ENCODE peak calls at places on chromosomes 11 and 22, in six cellular contexts. One of them, this sample, is unnamed.

GRCh38 chr11:61327669-61328071 is 5.2 kb downstream of the DDB1 start:
- DNase-seq in fibroblast of pulmonary artery: peak
- DNase-seq in pancreas: no peak
- DNase-seq in HFF-Myc: no peak
- DNase-seq in cardiac fibroblast: peak
- DNase-seq in tibial artery: no peak
- DNase-seq in this sample: no peak

GRCh38 chr11:2477936-2478335 is 33.1 kb downstream of the KCNQ1 start:
- DNase-seq in fibroblast of pulmonary artery: no peak
- DNase-seq in pancreas: no peak
- DNase-seq in HFF-Myc: no peak
- DNase-seq in cardiac fibroblast: no peak
- DNase-seq in tibial artery: no peak
- DNase-seq in this sample: no peak

GRCh38 chr11:123839131-123839530 is 33.0 kb upstream of the OR6M1 start:
- DNase-seq in fibroblast of pulmonary artery: no peak
- DNase-seq in pancreas: no peak
- DNase-seq in HFF-Myc: no peak
- DNase-seq in cardiac fibroblast: no peak
- DNase-seq in tibial artery: no peak
- DNase-seq in this sample: no peak

GRCh38 chr11:18853086-18853720 is 61.6 kb upstream of the PTPN5 start:
- DNase-seq in fibroblast of pulmonary artery: peak
- DNase-seq in pancreas: no peak
- DNase-seq in HFF-Myc: peak
- DNase-seq in cardiac fibroblast: peak
- DNase-seq in tibial artery: no peak
- DNase-seq in this sample: no peak

GRCh38 chr11:87878373-87878779 is 296.9 kb downstream of the RAB38 start:
- DNase-seq in fibroblast of pulmonary artery: peak
- DNase-seq in pancreas: no peak
- DNase-seq in HFF-Myc: peak
- DNase-seq in cardiac fibroblast: peak
- DNase-seq in tibial artery: no peak
- DNase-seq in this sample: peak

GRCh38 chr11:75066061-75066460 is 30.6 kb downstream of the OR2AT4 start:
- DNase-seq in fibroblast of pulmonary artery: no peak
- DNase-seq in pancreas: no peak
- DNase-seq in HFF-Myc: no peak
- DNase-seq in cardiac fibroblast: peak
- DNase-seq in tibial artery: no peak
- DNase-seq in this sample: no peak

GRCh38 chr11:69035959-69036340 is 12.8 kb upstream of the TPCN2 start:
- DNase-seq in fibroblast of pulmonary artery: no peak
- DNase-seq in pancreas: no peak
- DNase-seq in HFF-Myc: no peak
- DNase-seq in cardiac fibroblast: peak
- DNase-seq in tibial artery: peak
- DNase-seq in this sample: no peak

GRCh38 chr11:2657697-2658284 is 42.0 kb downstream of the KCNQ1OT1 start:
- DNase-seq in fibroblast of pulmonary artery: no peak
- DNase-seq in pancreas: no peak
- DNase-seq in HFF-Myc: no peak
- DNase-seq in cardiac fibroblast: no peak
- DNase-seq in tibial artery: no peak
- DNase-seq in this sample: no peak

GRCh38 chr11:41954034-41954433 is 494.6 kb upstream of the LRRC4C start:
- DNase-seq in fibroblast of pulmonary artery: peak
- DNase-seq in pancreas: no peak
- DNase-seq in HFF-Myc: no peak
- DNase-seq in cardiac fibroblast: peak
- DNase-seq in tibial artery: no peak
- DNase-seq in this sample: peak

GRCh38 chr11:65373839-65374580 is 8.4 kb downstream of the SLC25A45 start:
- DNase-seq in fibroblast of pulmonary artery: no peak
- DNase-seq in pancreas: no peak
- DNase-seq in HFF-Myc: no peak
- DNase-seq in cardiac fibroblast: no peak
- DNase-seq in tibial artery: no peak
- DNase-seq in this sample: no peak

GRCh38 chr22:30694638-30695350 is at the start of gene OSBP2:
- DNase-seq in fibroblast of pulmonary artery: no peak
- DNase-seq in pancreas: peak
- DNase-seq in HFF-Myc: no peak
- DNase-seq in cardiac fibroblast: no peak
- DNase-seq in tibial artery: peak
- DNase-seq in this sample: no peak

GRCh38 chr11:112085822-112086421 is 634 bp downstream of the TIMM8B start:
- DNase-seq in fibroblast of pulmonary artery: peak
- DNase-seq in pancreas: no peak
- DNase-seq in HFF-Myc: no peak
- DNase-seq in cardiac fibroblast: peak
- DNase-seq in tibial artery: no peak
- DNase-seq in this sample: no peak

GRCh38 chr11:124167852-124168251 is 15.3 kb upstream of the OR10D3 start:
- DNase-seq in fibroblast of pulmonary artery: no peak
- DNase-seq in pancreas: no peak
- DNase-seq in HFF-Myc: no peak
- DNase-seq in cardiac fibroblast: no peak
- DNase-seq in tibial artery: no peak
- DNase-seq in this sample: no peak

GRCh38 chr11:46480166-46480726 is 88.7 kb upstream of the CHRM4 start:
- DNase-seq in fibroblast of pulmonary artery: no peak
- DNase-seq in pancreas: no peak
- DNase-seq in HFF-Myc: no peak
- DNase-seq in cardiac fibroblast: peak
- DNase-seq in tibial artery: no peak
- DNase-seq in this sample: no peak

GRCh38 chr11:133945087-133945974 is 11.4 kb downstream of the IGSF9B start:
- DNase-seq in fibroblast of pulmonary artery: peak
- DNase-seq in pancreas: no peak
- DNase-seq in HFF-Myc: no peak
- DNase-seq in cardiac fibroblast: peak
- DNase-seq in tibial artery: peak
- DNase-seq in this sample: no peak

GRCh38 chr11:87778341-87778740 is 396.9 kb downstream of the RAB38 start:
- DNase-seq in fibroblast of pulmonary artery: no peak
- DNase-seq in pancreas: no peak
- DNase-seq in HFF-Myc: no peak
- DNase-seq in cardiac fibroblast: no peak
- DNase-seq in tibial artery: no peak
- DNase-seq in this sample: no peak

GRCh38 chr11:64245797-64246623 is 733 bp downstream of the PPP1R14B start:
- DNase-seq in fibroblast of pulmonary artery: peak
- DNase-seq in pancreas: peak
- DNase-seq in HFF-Myc: no peak
- DNase-seq in cardiac fibroblast: peak
- DNase-seq in tibial artery: peak
- DNase-seq in this sample: no peak

GRCh38 chr11:94171693-94172440 is 43.2 kb downstream of the PANX1 start:
- DNase-seq in fibroblast of pulmonary artery: peak
- DNase-seq in pancreas: peak
- DNase-seq in HFF-Myc: no peak
- DNase-seq in cardiac fibroblast: peak
- DNase-seq in tibial artery: no peak
- DNase-seq in this sample: peak

GRCh38 chr11:110711776-110712642 is at the start of gene ARHGAP20:
- DNase-seq in fibroblast of pulmonary artery: peak
- DNase-seq in pancreas: peak
- DNase-seq in HFF-Myc: no peak
- DNase-seq in cardiac fibroblast: peak
- DNase-seq in tibial artery: peak
- DNase-seq in this sample: no peak

GRCh38 chr11:92423133-92423532 is 198.5 kb downstream of the FAT3 start:
- DNase-seq in fibroblast of pulmonary artery: peak
- DNase-seq in pancreas: no peak
- DNase-seq in HFF-Myc: no peak
- DNase-seq in cardiac fibroblast: peak
- DNase-seq in tibial artery: no peak
- DNase-seq in this sample: no peak

GRCh38 chr11:102911758-102912481 is 37.1 kb upstream of the MMP12 start:
- DNase-seq in fibroblast of pulmonary artery: no peak
- DNase-seq in pancreas: no peak
- DNase-seq in HFF-Myc: no peak
- DNase-seq in cardiac fibroblast: no peak
- DNase-seq in tibial artery: no peak
- DNase-seq in this sample: no peak

GRCh38 chr11:36153581-36153980 is 135.6 kb downstream of the COMMD9 start:
- DNase-seq in fibroblast of pulmonary artery: no peak
- DNase-seq in pancreas: no peak
- DNase-seq in HFF-Myc: no peak
- DNase-seq in cardiac fibroblast: no peak
- DNase-seq in tibial artery: no peak
- DNase-seq in this sample: no peak

GRCh38 chr11:36155301-36155700 is 133.9 kb downstream of the COMMD9 start:
- DNase-seq in fibroblast of pulmonary artery: no peak
- DNase-seq in pancreas: no peak
- DNase-seq in HFF-Myc: no peak
- DNase-seq in cardiac fibroblast: no peak
- DNase-seq in tibial artery: no peak
- DNase-seq in this sample: no peak

GRCh38 chr11:36156486-36157150 is 132.6 kb downstream of the COMMD9 start:
- DNase-seq in fibroblast of pulmonary artery: peak
- DNase-seq in pancreas: no peak
- DNase-seq in HFF-Myc: no peak
- DNase-seq in cardiac fibroblast: peak
- DNase-seq in tibial artery: no peak
- DNase-seq in this sample: no peak

GRCh38 chr11:36157151-36157519 is 132.1 kb downstream of the COMMD9 start:
- DNase-seq in fibroblast of pulmonary artery: peak
- DNase-seq in pancreas: no peak
- DNase-seq in HFF-Myc: no peak
- DNase-seq in cardiac fibroblast: peak
- DNase-seq in tibial artery: no peak
- DNase-seq in this sample: no peak

DNA sequence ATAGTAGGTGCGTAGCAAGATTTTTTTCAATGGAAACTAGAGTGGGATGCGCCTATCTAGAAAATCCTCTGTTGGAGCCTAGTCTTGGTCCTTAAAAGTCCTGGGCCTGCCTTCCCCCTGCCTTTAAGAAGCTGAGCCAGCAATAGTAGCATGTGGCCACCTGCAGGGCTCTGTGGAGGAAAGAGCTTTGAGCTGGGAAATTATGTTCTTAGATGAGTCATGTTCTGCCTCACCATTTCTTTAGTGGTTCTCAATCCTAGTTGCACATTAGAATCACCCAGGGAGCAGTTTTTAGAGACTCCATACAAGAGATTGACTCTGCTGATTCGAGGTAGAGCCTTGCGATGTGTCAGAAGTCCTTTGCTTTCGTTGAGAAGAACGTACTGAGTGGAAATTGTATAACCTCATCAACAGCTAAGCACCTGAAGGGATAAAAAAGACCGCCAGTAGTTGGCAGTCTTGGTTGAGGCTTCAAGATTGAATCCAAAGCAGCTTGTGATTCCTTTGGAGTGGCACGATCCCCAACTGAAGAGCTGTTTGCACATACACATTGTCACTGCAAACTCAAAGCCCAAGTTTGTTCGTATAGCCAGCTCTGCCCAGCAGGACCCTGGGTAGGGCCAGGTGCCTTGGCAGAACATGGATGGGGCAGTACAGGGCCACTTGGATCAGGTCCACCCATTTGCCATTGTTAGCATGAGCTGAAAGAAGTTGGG is 133.3 kb downstream of the COMMD9 start:
- DNase-seq in fibroblast of pulmonary artery: no peak
- DNase-seq in pancreas: no peak
- DNase-seq in HFF-Myc: no peak
- DNase-seq in cardiac fibroblast: peak
- DNase-seq in tibial artery: no peak
- DNase-seq in this sample: no peak
- TF ChIP-seq CTCF in fibroblast of pulmonary artery: no peak
- TF ChIP-seq CTCF in pancreas: no peak
- TF ChIP-seq CTCF in HFF-Myc: no peak
- TF ChIP-seq CTCF in cardiac fibroblast: peak
- TF ChIP-seq CTCF in tibial artery: no peak
- TF ChIP-seq CTCF in this sample: peak

GRCh38 chr22:21736084-21736642 is 569 bp upstream of the YPEL1 start:
- DNase-seq in fibroblast of pulmonary artery: no peak
- DNase-seq in pancreas: no peak
- DNase-seq in HFF-Myc: no peak
- DNase-seq in cardiac fibroblast: no peak
- DNase-seq in tibial artery: no peak
- DNase-seq in this sample: no peak
- H3K4me3 ChIP-seq in fibroblast of pulmonary artery: peak
- H3K4me3 ChIP-seq in pancreas: peak
- H3K4me3 ChIP-seq in HFF-Myc: peak
- H3K4me3 ChIP-seq in cardiac fibroblast: peak
- H3K4me3 ChIP-seq in tibial artery: peak
- H3K4me3 ChIP-seq in this sample: peak

GRCh38 chr11:77060234-77060633 is 6.5 kb upstream of the CAPN5 start:
- DNase-seq in fibroblast of pulmonary artery: no peak
- DNase-seq in pancreas: no peak
- DNase-seq in HFF-Myc: no peak
- DNase-seq in cardiac fibroblast: no peak
- DNase-seq in tibial artery: peak
- DNase-seq in this sample: no peak

GRCh38 chr11:77064648-77065217 is 2.0 kb upstream of the CAPN5 start:
- DNase-seq in fibroblast of pulmonary artery: no peak
- DNase-seq in pancreas: no peak
- DNase-seq in HFF-Myc: no peak
- DNase-seq in cardiac fibroblast: no peak
- DNase-seq in tibial artery: peak
- DNase-seq in this sample: no peak

GRCh38 chr11:77063861-77064260 is 2.9 kb upstream of the CAPN5 start:
- DNase-seq in fibroblast of pulmonary artery: no peak
- DNase-seq in pancreas: no peak
- DNase-seq in HFF-Myc: no peak
- DNase-seq in cardiac fibroblast: no peak
- DNase-seq in tibial artery: peak
- DNase-seq in this sample: no peak

GRCh38 chr11:77063407-77063806 is 3.4 kb upstream of the CAPN5 start:
- DNase-seq in fibroblast of pulmonary artery: no peak
- DNase-seq in pancreas: no peak
- DNase-seq in HFF-Myc: no peak
- DNase-seq in cardiac fibroblast: no peak
- DNase-seq in tibial artery: no peak
- DNase-seq in this sample: no peak

DNA sequence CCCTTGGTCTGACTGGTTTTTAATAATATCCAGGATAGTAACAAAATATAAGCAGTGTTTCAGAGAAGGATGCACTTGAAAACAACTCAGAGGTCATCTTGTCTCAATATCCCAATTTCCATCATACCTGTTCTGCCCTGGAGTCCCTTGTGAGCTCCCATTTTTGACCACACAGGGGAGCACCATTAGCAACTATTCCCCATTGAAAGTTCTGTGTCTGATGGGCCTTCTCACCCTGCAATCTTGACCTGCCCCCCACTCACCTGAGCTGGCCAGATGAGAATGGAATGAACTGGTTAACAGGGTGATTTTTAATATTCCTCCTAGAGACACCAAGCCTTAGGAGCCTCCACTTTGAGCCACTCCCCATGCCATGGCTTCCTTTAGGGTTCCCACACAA is 3.8 kb upstream of the CAPN5 start:
- DNase-seq in fibroblast of pulmonary artery: no peak
- DNase-seq in pancreas: no peak
- DNase-seq in HFF-Myc: no peak
- DNase-seq in cardiac fibroblast: no peak
- DNase-seq in tibial artery: no peak
- DNase-seq in this sample: no peak
- TF ChIP-seq CTCF in fibroblast of pulmonary artery: peak
- TF ChIP-seq CTCF in pancreas: no peak
- TF ChIP-seq CTCF in HFF-Myc: no peak
- TF ChIP-seq CTCF in cardiac fibroblast: no peak
- TF ChIP-seq CTCF in tibial artery: no peak
- TF ChIP-seq CTCF in this sample: peak

GRCh38 chr11:108206969-108207682 is 15.3 kb downstream of the NPAT start:
- DNase-seq in fibroblast of pulmonary artery: no peak
- DNase-seq in pancreas: no peak
- DNase-seq in HFF-Myc: no peak
- DNase-seq in cardiac fibroblast: no peak
- DNase-seq in tibial artery: no peak
- DNase-seq in this sample: no peak
- H3K4me3 ChIP-seq in fibroblast of pulmonary artery: no peak
- H3K4me3 ChIP-seq in pancreas: no peak
- H3K4me3 ChIP-seq in HFF-Myc: no peak
- H3K4me3 ChIP-seq in cardiac fibroblast: no peak
- H3K4me3 ChIP-seq in tibial artery: no peak
- H3K4me3 ChIP-seq in this sample: no peak

This sample was measured in astrocyte of the cerebellum.